ENCODE peak calls at places on chromosome X, in five cellular contexts. G is IMR-90, E is H1, A is neuronal stem cell, B is trophoblast cell. X is an unnamed sample.

GRCh38 chrX:75544760-75545159 is 21.9 kb upstream of the ZDHHC15 start:
- DNase-seq in E (no peak), B (no peak), A (no peak), G (no peak), X (no peak)

GRCh38 chrX:8748855-8749254 is 16.9 kb upstream of the ANOS1 start:
- DNase-seq in G (peak), E (no peak), A (no peak), B (peak), X (no peak)

GRCh38 chrX:40244980-40245379 is 147.2 kb upstream of the BCOR start:
- DNase-seq in G (peak), B (no peak), E (no peak), A (no peak), X (no peak)

GRCh38 chrX:103183912-103184311 is 31.0 kb upstream of the BEX4 start:
- DNase-seq in E (no peak), G (no peak), B (no peak), A (no peak), X (peak)

GRCh38 chrX:29318051-29318450 is 730.8 kb downstream of the IL1RAPL1 start:
- DNase-seq in E (no peak), B (no peak), A (no peak), G (peak), X (no peak)

GRCh38 chrX:23373129-23373804 is 38.6 kb downstream of the PTCHD1 start:
- DNase-seq in E (no peak), B (no peak), G (peak), A (no peak), X (no peak)

GRCh38 chrX:110042521-110042920 is 39.6 kb downstream of the TMEM164 start:
- DNase-seq in B (no peak), G (peak), A (no peak), E (no peak), X (no peak)

GRCh38 chrX:374566-374965 is 12.1 kb downstream of the PPP2R3B start:
- DNase-seq in A (no peak), B (no peak), E (no peak), G (peak), X (no peak)

GRCh38 chrX:40195368-40195767 is 97.6 kb upstream of the BCOR start:
- DNase-seq in E (no peak), A (no peak), G (no peak), B (no peak), X (no peak)

GRCh38 chrX:123425471-123425870 is 241.4 kb downstream of the GRIA3 start:
- DNase-seq in A (no peak), E (no peak), B (peak), G (no peak), X (no peak)

GRCh38 chrX:12138366-12139313 is at the start of gene FRMPD4:
- DNase-seq in G (peak), A (peak), E (no peak), B (peak), X (peak)

GRCh38 chrX:123959281-123960063 is 2.0 kb upstream of the STAG2 start:
- DNase-seq in E (no peak), B (peak), G (no peak), A (peak), X (no peak)

GRCh38 chrX:109797311-109797975 is 64.4 kb upstream of the ACSL4 start:
- DNase-seq in A (no peak), E (no peak), B (peak), G (no peak), X (no peak)

GRCh38 chrX:30865020-30865419 is 24.0 kb downstream of the TAB3 start:
- DNase-seq in E (no peak), G (no peak), A (no peak), B (peak), X (peak)

GRCh38 chrX:123860506-123860840 is 620 bp downstream of the XIAP start:
- DNase-seq in G (no peak), A (no peak), E (no peak), B (peak), X (no peak)

GRCh38 chrX:38882894-38883620 is 81.8 kb downstream of the MID1IP1 start:
- DNase-seq in B (no peak), G (peak), E (no peak), A (no peak), X (no peak)

GRCh38 chrX:13074297-13075262 is 30.2 kb upstream of the FAM9C start:
- DNase-seq in E (no peak), G (no peak), B (no peak), A (no peak), X (no peak)

GRCh38 chrX:15500497-15500966 is at the start of gene BMX:
- DNase-seq in G (no peak), E (no peak), B (no peak), A (no peak), X (no peak)

GRCh38 chrX:56782791-56783449 is 53.9 kb downstream of the NBDY start:
- DNase-seq in A (no peak), E (no peak), B (peak), G (no peak), X (no peak)

GRCh38 chrX:44308869-44309268 is 34.6 kb downstream of the EFHC2 start:
- DNase-seq in A (no peak), G (no peak), B (no peak), E (no peak), X (no peak)

GRCh38 chrX:2627272-2627867 is 63.7 kb upstream of the CD99 start:
- DNase-seq in A (no peak), G (peak), E (no peak), B (peak), X (peak)

GRCh38 chrX:65706041-65706828 is 38.8 kb downstream of the MSN start:
- DNase-seq in A (no peak), E (no peak), B (peak), G (peak), X (no peak)

GRCh38 chrX:102995316-102995715 is 58.2 kb downstream of the RAB40AL start:
- DNase-seq in E (no peak), A (no peak), G (no peak), B (no peak), X (no peak)

GRCh38 chrX:21766101-21766500 is 8.2 kb upstream of the SMPX start:
- DNase-seq in E (no peak), B (peak), A (no peak), G (no peak), X (no peak)

GRCh38 chrX:107675823-107676555 is 47.7 kb downstream of the PRPS1 start:
- DNase-seq in B (peak), E (no peak), A (no peak), G (peak), X (no peak)

GRCh38 chrX:130082244-130083106 is 27.8 kb downstream of the ELF4 start:
- DNase-seq in A (no peak), E (no peak), G (no peak), B (no peak), X (no peak)
- H3K4ac ChIP-seq in A (no peak), E (no peak), G (no peak), B (peak), X (no peak)

GRCh38 chrX:153504445-153505016 is 9.8 kb downstream of the BGN start:
- DNase-seq in E (no peak), A (no peak), G (no peak), B (peak), X (no peak)
- H4K91ac ChIP-seq in E (no peak), A (no peak), G (no peak), B (no peak), X (no peak)

GRCh38 chrX:50700921-50701320 is 113.1 kb downstream of the SHROOM4 start:
- DNase-seq in G (no peak), E (no peak), A (peak), B (no peak), X (no peak)
- H3K4ac ChIP-seq in G (peak), E (no peak), A (no peak), B (no peak), X (no peak)

GRCh38 chrX:153974003-153974725 is 1.6 kb downstream of the TMEM187 start:
- DNase-seq in G (no peak), B (no peak), A (no peak), E (no peak), X (peak)

GRCh38 chrX:153973127-153974002 is 811 bp downstream of the TMEM187 start:
- DNase-seq in G (no peak), E (no peak), B (no peak), A (no peak), X (no peak)

GRCh38 chrX:153971632-153972367 is at the start of gene HCFC1:
- DNase-seq in A (peak), B (peak), G (peak), E (no peak), X (peak)

GRCh38 chrX:153971124-153971631 is 440 bp downstream of the HCFC1 start:
- DNase-seq in E (no peak), A (peak), B (peak), G (peak), X (peak)

DNA sequence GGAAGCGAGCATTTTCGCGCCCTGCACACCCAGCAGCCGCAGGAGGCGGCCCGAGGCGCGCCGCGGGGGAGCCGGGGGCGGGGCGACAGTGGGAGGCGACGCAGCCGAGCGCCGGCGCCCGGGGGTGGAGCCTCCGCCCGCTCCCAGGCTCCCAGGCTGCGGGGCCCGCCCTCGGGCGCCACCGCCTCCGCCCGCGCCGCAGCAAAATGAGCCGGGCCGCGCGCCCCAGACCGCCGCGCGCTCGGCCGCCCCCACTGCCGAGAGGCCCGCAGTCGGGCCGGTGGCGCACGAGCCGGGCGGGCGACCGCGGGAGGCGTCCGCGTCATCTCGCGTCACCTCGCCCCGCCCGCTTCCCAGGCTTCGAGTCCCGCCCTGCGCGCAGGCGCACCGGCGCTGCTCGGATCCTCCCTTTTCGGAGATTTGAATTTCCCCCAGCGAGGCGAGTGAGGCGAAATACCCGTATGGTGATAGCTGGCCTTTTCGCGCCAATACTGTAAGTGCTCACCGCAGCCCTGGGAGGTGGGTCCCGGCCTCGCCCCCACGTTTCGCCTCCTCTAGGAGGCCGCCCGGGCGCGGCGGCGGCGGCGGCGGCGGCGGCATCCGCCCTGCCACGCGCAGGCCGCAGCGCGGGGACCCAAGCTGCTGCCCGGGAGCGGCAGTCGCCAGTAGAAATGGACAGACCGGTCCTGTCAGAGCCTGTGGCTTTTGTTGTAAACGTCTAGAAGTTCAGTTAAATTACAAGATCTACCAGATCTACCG is at the start of gene TMEM187:
- DNase-seq in G (peak), B (peak), A (peak), E (no peak), X (peak)
- H4K91ac ChIP-seq in G (peak), B (peak), A (no peak), E (peak), X (peak)

DNA sequence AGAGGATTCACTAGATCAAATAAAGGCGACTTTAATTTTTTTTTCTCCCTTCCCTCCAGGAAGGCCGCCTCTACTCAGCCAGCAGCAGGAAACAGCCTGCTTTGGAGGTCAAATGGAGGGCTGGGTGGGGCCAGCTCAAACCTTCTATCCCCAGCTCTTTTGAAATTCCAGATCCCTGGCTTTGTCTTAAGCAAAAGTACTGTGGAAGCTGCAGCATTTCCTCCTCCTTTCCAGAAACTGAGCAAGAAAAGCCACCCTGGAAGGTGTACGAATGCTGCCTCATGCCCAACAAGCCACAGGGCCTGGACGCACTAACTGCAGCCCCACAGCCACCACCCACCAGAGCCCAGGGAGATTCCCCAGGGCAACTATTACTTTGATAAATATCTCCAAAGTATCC is 55.1 kb upstream of the ZCCHC13 start:
- DNase-seq in G (no peak), B (no peak), E (no peak), A (no peak), X (peak)
- H3K4ac ChIP-seq in G (no peak), B (no peak), E (no peak), A (no peak), X (no peak)

X was measured in H9.